ENCODE peak calls at places on chromosomes 16 and 17, in ten cellular contexts. M is transverse colon, O is uterus, N is tibial nerve, L is heart left ventricle, B is IMR-90, K is prostate gland, T is Peyer's patch, S is stomach, R is K562. J is an unnamed sample.

GRCh38 chr17:10360578-10360977 is 12.2 kb downstream of the MYH13 start:
- DNase-seq in M (no peak), T (no peak), K (no peak), S (no peak), O (no peak), N (no peak), R (no peak), B (peak), L (no peak), J (no peak)

GRCh38 chr17:37742114-37742761 is 2.6 kb downstream of the HNF1B start:
- DNase-seq in B (peak), N (no peak), K (peak), S (peak), R (no peak), M (no peak), L (no peak), O (no peak), T (no peak), J (peak)

GRCh38 chr17:80252871-80253270 is 7.8 kb upstream of the RNF213 start:
- DNase-seq in N (peak), T (peak), O (no peak), B (no peak), L (no peak), R (peak), S (peak), M (peak), K (peak), J (no peak)

GRCh38 chr16:9849697-9850245 is 332.5 kb downstream of the GRIN2A start:
- DNase-seq in S (no peak), M (no peak), K (no peak), N (no peak), L (no peak), T (no peak), O (no peak), R (no peak), B (no peak), J (no peak)

GRCh38 chr16:55832425-55832787 is 490 bp downstream of the CES1 start:
- DNase-seq in K (no peak), M (no peak), L (no peak), N (no peak), T (no peak), R (no peak), B (no peak), O (no peak), S (no peak), J (no peak)

GRCh38 chr17:372157-373152 is 19.8 kb upstream of the RPH3AL start:
- DNase-seq in O (no peak), T (no peak), B (peak), S (no peak), L (no peak), R (no peak), N (no peak), K (no peak), M (no peak), J (no peak)

GRCh38 chr17:67836205-67836987 is 11.1 kb downstream of the BPTF start:
- DNase-seq in O (no peak), M (no peak), L (no peak), T (no peak), R (no peak), N (no peak), K (no peak), S (no peak), B (peak), J (no peak)

GRCh38 chr17:58666858-58667267 is 25.0 kb downstream of the TEX14 start:
- DNase-seq in B (peak), K (peak), R (peak), S (peak), O (peak), L (peak), N (peak), M (peak), T (peak), J (peak)

GRCh38 chr16:12793120-12793889 is 10.4 kb downstream of the CPPED1 start:
- DNase-seq in O (no peak), M (no peak), B (no peak), N (no peak), R (peak), K (no peak), L (no peak), T (no peak), S (no peak), J (no peak)

GRCh38 chr17:70855401-70856054 is 686.2 kb downstream of the KCNJ2 start:
- DNase-seq in K (peak), O (no peak), N (no peak), M (no peak), T (no peak), B (peak), L (no peak), R (no peak), S (peak), J (no peak)

GRCh38 chr17:12815642-12816141 is 26.4 kb downstream of the ARHGAP44 start:
- DNase-seq in R (no peak), B (no peak), M (no peak), S (no peak), O (no peak), L (no peak), K (no peak), T (no peak), N (no peak), J (no peak)

GRCh38 chr17:70588003-70588402 is 418.7 kb downstream of the KCNJ2 start:
- DNase-seq in R (no peak), O (no peak), B (no peak), T (no peak), L (no peak), K (no peak), N (no peak), S (no peak), M (no peak), J (no peak)

GRCh38 chr17:27462149-27462548 is 5.9 kb downstream of the KSR1 start:
- DNase-seq in O (no peak), B (no peak), L (no peak), K (no peak), M (no peak), T (no peak), N (no peak), R (no peak), S (no peak), J (no peak)

GRCh38 chr17:80362428-80363119 is 52.4 kb upstream of the ENDOV start:
- DNase-seq in K (no peak), N (peak), B (peak), O (peak), L (peak), S (no peak), T (no peak), R (peak), M (no peak), J (peak)

GRCh38 chr17:62916684-62917571 is 49.1 kb upstream of the TANC2 start:
- DNase-seq in S (no peak), M (no peak), T (no peak), L (no peak), K (no peak), B (peak), N (no peak), R (peak), O (no peak), J (no peak)

GRCh38 chr17:81440511-81441244 is 45.4 kb downstream of the BAHCC1 start:
- DNase-seq in T (no peak), N (no peak), O (no peak), R (peak), L (no peak), M (no peak), S (no peak), B (no peak), K (no peak), J (no peak)

GRCh38 chr16:85166699-85167588 is 54.7 kb upstream of the CIBAR2 start:
- DNase-seq in O (no peak), B (no peak), L (no peak), S (no peak), T (no peak), K (no peak), R (no peak), N (no peak), M (no peak), J (no peak)

GRCh38 chr17:43855061-43855460 is 8.1 kb downstream of the CD300LG start:
- DNase-seq in R (no peak), T (no peak), M (no peak), S (no peak), N (no peak), O (no peak), B (no peak), K (no peak), L (no peak), J (no peak)

GRCh38 chr16:69157189-69157588 is 24.7 kb downstream of the UTP4 start:
- DNase-seq in N (no peak), R (no peak), K (no peak), M (no peak), B (no peak), O (no peak), L (no peak), S (no peak), T (no peak), J (no peak)

GRCh38 chr17:76867578-76868175 is 527 bp upstream of the MGAT5B start:
- DNase-seq in R (peak), N (no peak), M (no peak), S (no peak), B (peak), T (no peak), L (no peak), O (no peak), K (no peak), J (peak)

GRCh38 chr17:17979778-17980177 is 7.1 kb downstream of the DRC3 start:
- DNase-seq in R (no peak), O (no peak), B (no peak), K (no peak), S (no peak), M (no peak), L (no peak), T (no peak), N (no peak), J (no peak)

GRCh38 chr16:87028481-87029320 is 288.5 kb downstream of the C16orf95 start:
- DNase-seq in N (no peak), L (no peak), T (no peak), O (no peak), R (no peak), S (no peak), B (no peak), M (no peak), K (no peak), J (no peak)

GRCh38 chr17:66777689-66778225 is 57.2 kb upstream of the CACNG5 start:
- DNase-seq in T (no peak), S (no peak), B (peak), O (no peak), K (no peak), N (no peak), L (no peak), R (no peak), M (no peak), J (no peak)

GRCh38 chr17:76735586-76736348 is 1.4 kb downstream of the SRSF2 start:
- DNase-seq in O (no peak), L (no peak), S (no peak), R (peak), K (no peak), B (no peak), T (no peak), M (no peak), N (no peak), J (no peak)

GRCh38 chr16:68992521-68992920 is 112.9 kb upstream of the HAS3 start:
- DNase-seq in K (no peak), O (no peak), B (peak), R (no peak), S (no peak), L (no peak), M (no peak), T (no peak), N (no peak), J (no peak)

GRCh38 chr17:63705657-63706056 is 5.7 kb upstream of the LIMD2 start:
- DNase-seq in K (no peak), B (no peak), R (no peak), T (no peak), N (no peak), M (no peak), O (no peak), L (no peak), S (no peak), J (no peak)

GRCh38 chr16:68452176-68452575 is 3.9 kb upstream of the SMPD3 start:
- DNase-seq in L (no peak), B (no peak), K (no peak), S (no peak), R (no peak), O (no peak), M (no peak), T (no peak), N (no peak), J (no peak)

GRCh38 chr16:11257131-11257938 is 1.3 kb upstream of the SOCS1 start:
- DNase-seq in B (peak), S (peak), M (peak), K (peak), T (peak), O (peak), R (peak), L (peak), N (peak), J (peak)

GRCh38 chr16:15618392-15618791 is 24.6 kb downstream of the MARF1 start:
- DNase-seq in R (no peak), S (no peak), O (no peak), M (no peak), N (no peak), T (no peak), K (no peak), L (no peak), B (peak), J (no peak)

GRCh38 chr16:74463888-74464287 is 42.6 kb upstream of the CLEC18B start:
- DNase-seq in R (no peak), L (no peak), S (no peak), N (no peak), K (no peak), T (no peak), B (no peak), M (no peak), O (no peak), J (no peak)

GRCh38 chr16:73040136-73040535 is 7.8 kb downstream of the ZFHX3 start:
- DNase-seq in M (no peak), O (no peak), S (no peak), L (no peak), R (no peak), B (no peak), T (no peak), K (no peak), N (no peak), J (no peak)

GRCh38 chr16:72561-73537 is at the start of gene RHBDF1:
- DNase-seq in N (no peak), T (no peak), M (peak), K (peak), O (peak), R (peak), L (peak), S (peak), B (peak), J (peak)

GRCh38 chr17:39209317-39210092 is 9.4 kb downstream of the RPL19 start:
- DNase-seq in M (peak), S (peak), T (peak), R (no peak), O (peak), K (peak), L (peak), N (peak), B (peak), J (peak)

GRCh38 chr17:32124985-32125847 is 17.1 kb upstream of the RHOT1 start:
- DNase-seq in K (no peak), M (no peak), B (no peak), R (no peak), T (no peak), O (no peak), N (no peak), L (no peak), S (peak), J (no peak)

GRCh38 chr17:8904201-8904600 is 36.7 kb upstream of the PIK3R6 start:
- DNase-seq in T (peak), R (no peak), L (no peak), B (no peak), O (no peak), K (no peak), N (no peak), M (no peak), S (peak), J (no peak)

GRCh38 chr16:89921699-89922476 is 1.3 kb upstream of the TUBB3 start:
- DNase-seq in O (peak), N (no peak), L (peak), T (peak), R (peak), S (peak), B (peak), K (no peak), M (peak), J (peak)

GRCh38 chr16:67104061-67104460 is 5.7 kb upstream of the PHAF1 start:
- DNase-seq in T (no peak), S (no peak), M (no peak), L (no peak), B (peak), N (no peak), O (no peak), K (no peak), R (peak), J (peak)

GRCh38 chr16:66919569-66920472 is 1.1 kb upstream of the CDH16 start:
- DNase-seq in R (no peak), B (no peak), S (no peak), K (no peak), M (no peak), L (no peak), O (no peak), N (no peak), T (no peak), J (no peak)

GRCh38 chr17:57588086-57588485 is 157.0 kb downstream of the CCDC182 start:
- DNase-seq in T (no peak), O (no peak), N (no peak), B (no peak), L (no peak), K (no peak), R (no peak), S (no peak), M (no peak), J (no peak)

GRCh38 chr17:43864161-43864706 is 17.3 kb downstream of the CD300LG start:
- DNase-seq in L (no peak), K (no peak), N (no peak), S (no peak), M (no peak), B (no peak), T (no peak), O (no peak), R (no peak), J (no peak)

DNA sequence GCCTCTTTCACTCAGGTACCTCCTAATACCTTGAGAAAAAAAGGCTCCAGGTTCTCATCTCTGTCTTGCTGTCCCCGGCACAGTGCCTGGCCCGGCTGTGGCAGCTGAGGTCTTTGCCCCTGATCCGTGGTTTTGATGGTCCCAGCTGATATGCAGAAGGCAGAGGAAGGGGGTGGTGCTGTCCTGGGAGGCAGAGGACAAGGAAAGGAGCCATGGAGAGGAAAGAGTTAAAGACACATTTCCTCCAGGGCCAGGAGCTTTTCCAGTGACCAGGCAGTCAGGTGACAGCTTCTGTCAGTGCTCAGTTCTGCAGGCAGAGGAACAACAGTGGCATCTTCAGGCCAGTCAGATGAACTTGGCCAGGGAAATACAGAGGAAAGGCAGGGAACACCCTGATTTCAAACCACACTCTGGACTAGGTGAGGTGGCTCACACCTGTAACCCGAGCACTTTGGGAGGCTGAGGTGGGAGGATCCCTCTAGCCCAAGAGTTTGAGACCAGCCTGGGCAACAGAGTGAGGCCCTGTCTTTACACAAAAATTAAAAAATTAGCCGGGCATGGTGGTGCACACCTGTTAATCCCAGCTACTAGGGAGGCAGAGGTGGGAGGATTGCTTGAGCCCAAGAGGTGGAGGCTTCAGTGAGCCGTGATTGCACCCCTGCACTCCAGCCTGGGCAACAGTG is 3.3 kb upstream of the COG1 start:
- DNase-seq in B (peak), M (no peak), K (peak), O (no peak), T (no peak), R (peak), L (no peak), S (peak), N (no peak), J (peak)
- H3K4me3 ChIP-seq in B (no peak), M (no peak), K (no peak), O (no peak), T (no peak), R (no peak), L (no peak), S (no peak), N (no peak), J (no peak)

DNA sequence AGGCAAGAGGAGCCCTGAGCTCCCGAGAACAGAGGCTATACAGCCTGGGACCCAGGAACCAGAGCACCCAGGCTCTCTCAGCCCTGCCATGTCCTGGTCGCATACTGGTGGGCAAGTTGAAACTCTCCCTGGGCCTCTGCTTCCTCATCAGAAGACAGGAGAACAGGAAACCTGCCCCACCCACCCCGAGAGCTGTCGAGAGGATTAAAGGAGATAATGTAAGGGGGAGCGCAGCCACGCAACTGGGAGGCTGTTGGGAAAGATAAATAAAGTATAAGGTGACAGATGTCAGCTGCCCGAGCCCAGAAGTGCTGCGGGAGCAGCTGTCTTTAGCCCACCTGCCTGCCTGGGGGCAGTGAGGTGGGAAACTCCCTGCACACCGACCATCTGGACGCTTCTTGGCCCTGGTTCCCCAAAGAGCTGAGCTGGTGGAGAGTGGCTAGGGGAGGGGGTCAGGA is 6.8 kb downstream of the KIF19 start:
- DNase-seq in M (peak), B (no peak), O (no peak), K (no peak), L (no peak), T (no peak), R (peak), N (no peak), S (no peak), J (no peak)
- H3K27ac ChIP-seq in M (peak), B (no peak), O (no peak), K (no peak), L (no peak), T (no peak), R (peak), N (peak), S (no peak), J (no peak)

GRCh38 chr16:57800213-57801097 is 1.8 kb downstream of the KIFC3 start:
- DNase-seq in M (no peak), N (no peak), S (peak), T (no peak), L (no peak), O (no peak), K (no peak), R (peak), B (no peak), J (peak)

GRCh38 chr16:57801098-57801855 is 1.0 kb downstream of the KIFC3 start:
- DNase-seq in S (no peak), O (no peak), K (no peak), B (peak), N (no peak), M (no peak), T (no peak), R (peak), L (no peak), J (no peak)

GRCh38 chr16:57802635-57803412 is 533 bp upstream of the KIFC3 start:
- DNase-seq in K (no peak), T (no peak), R (peak), M (no peak), B (peak), S (peak), N (peak), L (no peak), O (no peak), J (peak)

GRCh38 chr16:57803413-57803990 is 1.2 kb upstream of the KIFC3 start:
- DNase-seq in M (no peak), S (no peak), T (no peak), K (no peak), N (no peak), B (no peak), O (no peak), L (peak), R (peak), J (no peak)

GRCh38 chr16:57801856-57802634 is at the start of gene KIFC3:
- DNase-seq in T (peak), S (peak), L (peak), K (peak), B (peak), R (peak), M (peak), O (peak), N (peak), J (peak)
- TF ChIP-seq POLR2A in T (no peak), S (no peak), L (no peak), K (no peak), B (peak), R (no peak), M (no peak), O (peak), N (peak), J (no peak)

DNA sequence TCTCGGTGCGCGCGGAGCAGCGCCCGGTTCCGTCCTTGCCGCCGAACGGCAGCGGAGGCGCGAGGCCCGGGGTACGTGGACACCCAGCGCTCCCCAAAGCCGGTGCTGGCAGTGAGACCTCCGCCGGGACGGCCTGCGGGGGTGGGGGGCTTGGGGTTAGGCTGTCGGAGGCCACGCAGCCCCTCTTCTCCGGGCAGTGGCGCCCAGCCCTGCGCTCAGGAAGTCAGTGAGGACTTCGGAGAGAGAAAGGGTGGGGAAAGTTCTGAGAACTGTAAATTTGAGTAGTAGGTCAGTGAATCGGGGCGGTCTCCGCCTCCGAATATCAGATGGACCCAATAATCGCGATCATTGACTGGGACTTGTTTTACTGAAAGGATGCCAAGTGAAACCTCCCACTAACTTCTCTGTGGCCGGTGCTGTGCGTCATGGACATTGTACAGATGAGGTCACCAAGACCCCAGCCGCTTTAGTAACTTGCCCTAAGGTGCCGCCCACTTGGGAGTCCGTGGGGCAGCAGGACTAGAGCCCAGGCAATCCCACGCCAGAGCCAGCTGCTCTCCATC is 468 bp downstream of the IL4R start:
- DNase-seq in M (peak), B (peak), L (peak), O (peak), K (no peak), T (peak), S (peak), R (peak), N (no peak), J (peak)
- H3K4me3 ChIP-seq in M (peak), B (peak), L (peak), O (peak), K (peak), T (peak), S (peak), R (peak), N (peak), J (peak)

GRCh38 chr17:7790150-7790549 is 43.9 kb upstream of the KDM6B start:
- DNase-seq in M (no peak), O (no peak), L (no peak), S (no peak), R (no peak), K (no peak), B (no peak), T (no peak), N (no peak), J (no peak)
- H3K27ac ChIP-seq in M (no peak), O (no peak), L (no peak), S (no peak), R (no peak), K (no peak), B (no peak), T (no peak), N (no peak), J (no peak)